ENCODE peak calls at places on chromosomes 5 and 9, in seven cellular contexts. W is left colon; R is lung microvascular endothelial cell; G is A549; H is stimulated activated CD4-positive, alpha-beta T cell treated with anti-CD3 and anti-CD28 coated beads, Interleukin-4, amount 100 ng/mL, for 4 hours; E is Peyer's patch; Q is foreskin keratinocyte. A is an unnamed sample.

GRCh38 chr5:87136096-87136495 is 131.6 kb upstream of the RASA1 start:
- DNase-seq in H (no peak), Q (no peak), W (no peak), E (no peak), G (no peak), R (no peak), A (no peak)

GRCh38 chr5:111930905-111931461 is 174.0 kb upstream of the NREP start:
- DNase-seq in W (no peak), H (no peak), E (no peak), G (no peak), R (peak; percentile 9), Q (peak; percentile 76), A (no peak)

GRCh38 chr5:118596255-118596654 is 392.1 kb downstream of the DTWD2 start:
- DNase-seq in Q (no peak), R (no peak), W (no peak), H (no peak), E (no peak), G (no peak), A (no peak)

GRCh38 chr9:20835364-20836286 is 151.6 kb downstream of the FOCAD start:
- DNase-seq in W (no peak), Q (peak; percentile 12), H (no peak), R (peak; percentile 24), E (no peak), G (no peak), A (no peak)

GRCh38 chr9:109086221-109086620 is 33.5 kb downstream of the TMEM245 start:
- DNase-seq in G (no peak), E (no peak), W (no peak), R (peak; percentile 76), H (no peak), Q (no peak), A (no peak)

GRCh38 chr5:33102551-33102950 is 338.2 kb upstream of the TARS1 start:
- DNase-seq in R (no peak), Q (no peak), W (no peak), G (no peak), E (no peak), H (no peak), A (no peak)

GRCh38 chr5:148904440-148904839 is 78.0 kb downstream of the ADRB2 start:
- DNase-seq in G (no peak), H (no peak), E (no peak), W (no peak), R (no peak), Q (no peak), A (peak; percentile 86)

GRCh38 chr9:131562032-131562959 is 17.0 kb downstream of the PRRT1B start:
- DNase-seq in Q (peak; percentile 50), E (no peak), W (no peak), R (no peak), H (no peak), G (no peak), A (no peak)

GRCh38 chr9:93929231-93929630 is 25.9 kb downstream of the BARX1 start:
- DNase-seq in Q (no peak), W (no peak), H (no peak), G (no peak), E (no peak), R (no peak), A (no peak)

GRCh38 chr9:31030741-31031202 is 1353.7 kb upstream of the ACO1 start:
- DNase-seq in G (no peak), H (no peak), R (no peak), E (no peak), Q (no peak), W (no peak), A (no peak)

GRCh38 chr5:116361171-116361967 is 213.3 kb downstream of the SEMA6A start:
- DNase-seq in R (peak; percentile 51), W (peak; percentile 73), G (no peak), H (no peak), Q (no peak), E (no peak), A (peak; percentile 33)

GRCh38 chr9:18798106-18798505 is 234.9 kb downstream of the SAXO1 start:
- DNase-seq in Q (peak; percentile 18), E (no peak), H (no peak), R (no peak), W (no peak), G (no peak), A (no peak)

GRCh38 chr9:68794898-68795297 is 89.9 kb downstream of the PIP5K1B start:
- DNase-seq in R (no peak), G (no peak), E (no peak), H (no peak), Q (peak; percentile 37), W (no peak), A (no peak)

GRCh38 chr5:177304392-177305119 is 957 bp downstream of the PRELID1 start:
- DNase-seq in Q (no peak), W (peak; percentile 85), E (no peak), R (peak; percentile 36), G (no peak), H (no peak), A (no peak)

GRCh38 chr5:161001604-161002003 is 149.6 kb upstream of the ATP10B start:
- DNase-seq in W (no peak), Q (no peak), E (no peak), G (no peak), R (no peak), H (no peak), A (no peak)

GRCh38 chr5:120251898-120252297 is 212.2 kb upstream of the PRR16 start:
- DNase-seq in Q (no peak), W (no peak), G (no peak), R (no peak), E (no peak), H (no peak), A (no peak)

GRCh38 chr9:136078025-136078424 is 17.1 kb downstream of the NACC2 start:
- DNase-seq in Q (no peak), E (no peak), R (no peak), H (no peak), G (no peak), W (no peak), A (no peak)

GRCh38 chr9:37574996-37575395 is 1.2 kb downstream of the FBXO10 start:
- DNase-seq in Q (no peak), E (no peak), G (no peak), H (no peak), R (no peak), W (no peak), A (no peak)

GRCh38 chr9:133477992-133478850 is 678 bp downstream of the SLC2A6 start:
- DNase-seq in W (no peak), G (no peak), R (peak; percentile 76), E (peak; percentile 64), H (no peak), Q (no peak), A (no peak)

GRCh38 chr5:154653418-154653763 is 101.8 kb upstream of the LARP1 start:
- DNase-seq in H (no peak), Q (no peak), R (no peak), G (no peak), W (peak; percentile 47), E (no peak), A (no peak)

GRCh38 chr9:25964239-25964638 is 286.0 kb upstream of the TUSC1 start:
- DNase-seq in G (peak; percentile 8), W (no peak), H (no peak), Q (peak; percentile 38), R (peak; percentile 64), E (no peak), A (peak; percentile 40)

GRCh38 chr5:91898865-91899264 is 515.7 kb upstream of the ARRDC3 start:
- DNase-seq in R (no peak), E (no peak), W (no peak), G (no peak), Q (no peak), H (no peak), A (no peak)

GRCh38 chr5:161547573-161548471 is 1.3 kb upstream of the GABRB2 start:
- DNase-seq in G (no peak), W (peak; percentile 30), E (no peak), R (no peak), H (no peak), Q (no peak), A (no peak)

GRCh38 chr9:123561055-123561454 is 205.1 kb downstream of the CRB2 start:
- DNase-seq in W (no peak), R (no peak), Q (no peak), H (no peak), G (no peak), E (no peak), A (no peak)

GRCh38 chr5:126233256-126233655 is 190.0 kb upstream of the GRAMD2B start:
- DNase-seq in Q (no peak), H (no peak), R (no peak), W (no peak), E (no peak), G (no peak), A (no peak)

A was measured in prostate gland.